ENCODE peak calls at places on chromosomes 13 and 19, in four cellular contexts. One of them, this sample, is unnamed.
A peak's percentile ranks its signal among the peaks of the same experiment; 100 is the strongest.

GRCh38 chr19:55590621-55591020 is 8.7 kb downstream of the FIZ1 start:
- DNase-seq in IMR-90: no peak
- DNase-seq in psoas muscle: no peak
- DNase-seq in ascending aorta: no peak
- DNase-seq in this sample: no peak

GRCh38 chr13:25881946-25882574 is 169.8 kb downstream of the SHISA2 start:
- DNase-seq in psoas muscle: no peak
- DNase-seq in IMR-90: no peak
- DNase-seq in ascending aorta: no peak
- DNase-seq in this sample: no peak

GRCh38 chr19:43596842-43597461 is 557 bp downstream of the ZNF576 start:
- DNase-seq in ascending aorta: no peak
- DNase-seq in IMR-90: peak; percentile 13
- DNase-seq in psoas muscle: no peak
- DNase-seq in this sample: no peak

GRCh38 chr13:27174766-27175455 is 3.3 kb upstream of the USP12 start:
- DNase-seq in ascending aorta: no peak
- DNase-seq in IMR-90: peak; percentile 48
- DNase-seq in psoas muscle: no peak
- DNase-seq in this sample: no peak

GRCh38 chr13:43041368-43041921 is 18.1 kb downstream of the DNAJC15 start:
- DNase-seq in ascending aorta: no peak
- DNase-seq in psoas muscle: no peak
- DNase-seq in IMR-90: peak; percentile 24
- DNase-seq in this sample: no peak

GRCh38 chr19:8986296-8986695 is 23.9 kb downstream of the MUC16 start:
- DNase-seq in psoas muscle: no peak
- DNase-seq in IMR-90: no peak
- DNase-seq in ascending aorta: no peak
- DNase-seq in this sample: no peak

GRCh38 chr13:21676611-21677021 is 5.7 kb downstream of the FGF9 start:
- DNase-seq in ascending aorta: no peak
- DNase-seq in psoas muscle: peak; percentile 24
- DNase-seq in IMR-90: no peak
- DNase-seq in this sample: no peak

GRCh38 chr19:3149089-3149488 is 13.3 kb downstream of the GNA15 start:
- DNase-seq in IMR-90: no peak
- DNase-seq in ascending aorta: no peak
- DNase-seq in psoas muscle: no peak
- DNase-seq in this sample: no peak

GRCh38 chr19:35090160-35090794 is 25.3 kb upstream of the FXYD3 start:
- DNase-seq in psoas muscle: peak; percentile 41
- DNase-seq in IMR-90: peak; percentile 53
- DNase-seq in ascending aorta: no peak
- DNase-seq in this sample: no peak

GRCh38 chr13:33550885-33551284 is 265.3 kb upstream of the STARD13 start:
- DNase-seq in ascending aorta: no peak
- DNase-seq in IMR-90: no peak
- DNase-seq in psoas muscle: no peak
- DNase-seq in this sample: no peak

GRCh38 chr19:46886546-46887239 is 25.9 kb downstream of the ARHGAP35 start:
- DNase-seq in ascending aorta: no peak
- DNase-seq in psoas muscle: no peak
- DNase-seq in IMR-90: peak; percentile 30
- DNase-seq in this sample: no peak

GRCh38 chr19:1132625-1133383 is 29.0 kb downstream of the GPX4 start:
- DNase-seq in IMR-90: no peak
- DNase-seq in psoas muscle: no peak
- DNase-seq in ascending aorta: no peak
- DNase-seq in this sample: no peak

GRCh38 chr19:35045667-35046300 is 4.3 kb downstream of the HPN start:
- DNase-seq in ascending aorta: no peak
- DNase-seq in IMR-90: peak; percentile 28
- DNase-seq in psoas muscle: no peak
- DNase-seq in this sample: no peak

GRCh38 chr13:113671066-113672001 is 4.3 kb downstream of the GRK1 start:
- DNase-seq in ascending aorta: peak; percentile 53
- DNase-seq in psoas muscle: no peak
- DNase-seq in IMR-90: no peak
- DNase-seq in this sample: no peak

GRCh38 chr19:52936151-52936957 is 13.1 kb upstream of the ZNF888 start:
- DNase-seq in IMR-90: no peak
- DNase-seq in psoas muscle: no peak
- DNase-seq in ascending aorta: no peak
- DNase-seq in this sample: no peak

GRCh38 chr13:51637852-51638496 is 53.7 kb downstream of the WDFY2 start:
- DNase-seq in IMR-90: no peak
- DNase-seq in ascending aorta: no peak
- DNase-seq in psoas muscle: no peak
- DNase-seq in this sample: no peak

GRCh38 chr13:80862466-80862865 is 521.5 kb upstream of the SPRY2 start:
- DNase-seq in ascending aorta: no peak
- DNase-seq in IMR-90: no peak
- DNase-seq in psoas muscle: no peak
- DNase-seq in this sample: no peak

GRCh38 chr13:100392709-100393630 is 195.6 kb downstream of the GGACT start:
- DNase-seq in psoas muscle: peak; percentile 75
- DNase-seq in IMR-90: peak; percentile 100
- DNase-seq in ascending aorta: peak; percentile 93
- DNase-seq in this sample: peak; percentile 5

GRCh38 chr13:26599403-26599802 is 41.9 kb downstream of the WASF3 start:
- DNase-seq in IMR-90: no peak
- DNase-seq in psoas muscle: no peak
- DNase-seq in ascending aorta: no peak
- DNase-seq in this sample: no peak

GRCh38 chr13:25902946-25903345 is 148.9 kb downstream of the SHISA2 start:
- DNase-seq in ascending aorta: no peak
- DNase-seq in psoas muscle: no peak
- DNase-seq in IMR-90: no peak
- DNase-seq in this sample: no peak

GRCh38 chr13:41365636-41366035 is 54.6 kb downstream of the NAA16 start:
- DNase-seq in ascending aorta: no peak
- DNase-seq in IMR-90: peak; percentile 49
- DNase-seq in psoas muscle: no peak
- DNase-seq in this sample: no peak

GRCh38 chr19:435707-436412 is 25.0 kb downstream of the SHC2 start:
- DNase-seq in ascending aorta: no peak
- DNase-seq in IMR-90: no peak
- DNase-seq in psoas muscle: no peak
- DNase-seq in this sample: no peak

GRCh38 chr19:10871711-10872550 is 578 bp downstream of the CARM1 start:
- DNase-seq in ascending aorta: peak; percentile 74
- DNase-seq in psoas muscle: peak; percentile 58
- DNase-seq in IMR-90: no peak
- DNase-seq in this sample: no peak

GRCh38 chr19:1292419-1293151 is 6.9 kb downstream of the EFNA2 start:
- DNase-seq in ascending aorta: no peak
- DNase-seq in IMR-90: no peak
- DNase-seq in psoas muscle: no peak
- DNase-seq in this sample: no peak

GRCh38 chr19:55647732-55648656 is at the start of gene CCDC106:
- DNase-seq in psoas muscle: peak; percentile 78
- DNase-seq in ascending aorta: peak; percentile 81
- DNase-seq in IMR-90: peak; percentile 68
- DNase-seq in this sample: no peak

GRCh38 chr19:49387936-49388372 is at the start of gene KASH5:
- DNase-seq in psoas muscle: peak; percentile 83
- DNase-seq in ascending aorta: no peak
- DNase-seq in IMR-90: peak; percentile 8
- DNase-seq in this sample: peak; percentile 27

GRCh38 chr13:41934994-41935393 is 25.9 kb downstream of the VWA8 start:
- DNase-seq in IMR-90: no peak
- DNase-seq in psoas muscle: no peak
- DNase-seq in ascending aorta: no peak
- DNase-seq in this sample: no peak

GRCh38 chr13:27967203-27967735 is 1.8 kb downstream of the CDX2 start:
- DNase-seq in ascending aorta: no peak
- DNase-seq in IMR-90: no peak
- DNase-seq in psoas muscle: no peak
- DNase-seq in this sample: no peak

GRCh38 chr13:110539894-110540293 is 21.6 kb downstream of the RAB20 start:
- DNase-seq in psoas muscle: no peak
- DNase-seq in ascending aorta: no peak
- DNase-seq in IMR-90: no peak
- DNase-seq in this sample: no peak

GRCh38 chr13:110538632-110539031 is 22.9 kb downstream of the RAB20 start:
- DNase-seq in psoas muscle: peak; percentile 53
- DNase-seq in ascending aorta: no peak
- DNase-seq in IMR-90: no peak
- DNase-seq in this sample: no peak

GRCh38 chr13:110541526-110541920 is 20.0 kb downstream of the RAB20 start:
- DNase-seq in psoas muscle: no peak
- DNase-seq in IMR-90: peak; percentile 24
- DNase-seq in ascending aorta: no peak
- DNase-seq in this sample: no peak

GRCh38 chr13:110542311-110542796 is 19.2 kb downstream of the RAB20 start:
- DNase-seq in IMR-90: no peak
- DNase-seq in psoas muscle: no peak
- DNase-seq in ascending aorta: no peak
- DNase-seq in this sample: no peak

DNA sequence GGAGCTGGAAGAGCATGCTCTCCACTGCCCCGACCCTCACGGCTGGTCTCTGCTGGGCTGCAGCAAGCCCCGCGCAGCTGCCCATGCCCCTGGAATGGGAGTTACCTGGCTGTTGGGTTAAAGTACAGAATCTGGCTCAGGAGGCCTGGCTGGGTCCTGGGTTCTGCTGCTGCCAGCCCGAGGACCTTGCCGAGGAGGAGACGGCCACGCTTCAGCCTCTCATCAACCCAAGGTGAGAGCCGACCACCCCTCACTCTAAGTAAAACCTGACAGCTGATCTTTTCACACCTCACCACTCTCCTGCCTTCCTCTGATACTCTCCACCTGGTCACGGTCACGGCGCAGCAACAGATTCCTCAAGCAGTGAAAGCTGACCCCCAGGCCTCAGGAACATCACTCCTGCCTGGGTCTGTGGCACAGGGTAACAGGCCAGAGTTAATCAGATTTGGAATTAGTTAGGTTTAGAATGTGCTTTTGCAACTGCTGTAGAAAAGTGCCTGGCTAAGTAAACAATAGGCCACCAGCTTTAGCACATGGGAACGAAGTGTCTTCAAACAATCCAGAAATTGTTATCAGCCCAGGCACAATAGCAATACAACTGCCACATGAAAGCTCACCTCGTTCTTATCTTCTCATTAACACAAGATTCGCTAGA is 20.5 kb downstream of the RAB20 start:
- DNase-seq in psoas muscle: no peak
- DNase-seq in ascending aorta: peak; percentile 62
- DNase-seq in IMR-90: no peak
- DNase-seq in this sample: no peak
- H3K27ac ChIP-seq in psoas muscle: peak overlapping the region; percentile 50
- H3K27ac ChIP-seq in ascending aorta: peak overlapping the region; percentile 76
- H3K27ac ChIP-seq in IMR-90: peak overlapping the region; percentile 51
- H3K27ac ChIP-seq in this sample: peak overlapping the region; percentile 51

GRCh38 chr19:20776083-20777076 is at the start of gene ZNF66:
- DNase-seq in psoas muscle: peak; percentile 95
- DNase-seq in IMR-90: peak; percentile 95
- DNase-seq in ascending aorta: peak; percentile 98
- DNase-seq in this sample: peak; percentile 69
- H3K27ac ChIP-seq in psoas muscle: no peak within 1 kb of the TSS
- H3K27ac ChIP-seq in IMR-90: peak within 1 kb of the TSS; percentile 10
- H3K27ac ChIP-seq in ascending aorta: peak within 1 kb of the TSS; percentile 4
- H3K27ac ChIP-seq in this sample: peak within 1 kb of the TSS; percentile 88

DNA sequence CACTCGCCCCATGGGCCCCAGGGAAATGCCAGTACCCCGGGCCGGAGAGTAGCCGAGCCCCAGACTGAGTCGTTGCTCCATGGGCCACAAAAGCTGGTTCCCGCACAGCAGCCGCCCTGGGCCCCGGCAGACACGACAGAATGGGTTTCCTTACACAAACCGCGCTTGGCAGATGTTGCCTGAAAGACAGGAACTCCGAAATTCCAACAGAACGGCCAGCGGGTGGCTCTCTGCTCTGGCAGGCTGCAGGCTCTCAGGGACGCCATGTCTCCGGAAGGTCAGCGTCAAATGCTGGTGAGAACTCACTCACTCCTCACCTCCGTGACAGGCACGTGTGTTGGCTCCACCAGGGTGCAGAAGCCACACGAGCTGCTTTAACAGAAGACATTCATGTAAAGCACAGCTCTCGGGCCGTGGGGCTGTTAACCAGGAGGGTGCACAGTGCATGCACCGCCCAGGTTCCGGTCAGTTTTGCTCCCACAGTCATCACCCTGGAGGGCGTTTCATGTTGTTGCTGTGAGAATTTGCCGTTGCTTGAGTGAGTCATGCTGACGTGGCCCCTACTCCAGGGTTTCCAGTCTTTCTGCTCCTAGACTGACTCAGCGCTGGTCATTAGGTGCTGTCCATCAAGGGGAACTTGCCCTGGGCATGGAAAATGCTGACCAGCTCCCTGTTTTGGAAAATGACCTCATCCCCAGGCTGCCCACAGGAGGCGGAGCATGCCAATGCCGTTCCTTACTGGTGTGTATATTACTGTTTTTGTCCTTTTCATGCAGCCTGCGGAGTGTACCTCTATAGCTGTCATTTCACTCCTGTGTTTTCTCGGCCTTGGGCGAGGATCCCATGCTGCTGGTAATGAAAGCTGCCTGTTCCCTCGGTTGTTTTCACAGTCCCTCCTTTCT is 44.8 kb downstream of the ANKRD10 start:
- DNase-seq in psoas muscle: peak; percentile 93
- DNase-seq in ascending aorta: peak; percentile 100
- DNase-seq in IMR-90: peak; percentile 100
- DNase-seq in this sample: peak; percentile 57
- H3K27ac ChIP-seq in psoas muscle: peak overlapping the region; percentile 100
- H3K27ac ChIP-seq in ascending aorta: peak overlapping the region; percentile 89
- H3K27ac ChIP-seq in IMR-90: peak overlapping the region; percentile 84
- H3K27ac ChIP-seq in this sample: peak overlapping the region; percentile 83

DNA sequence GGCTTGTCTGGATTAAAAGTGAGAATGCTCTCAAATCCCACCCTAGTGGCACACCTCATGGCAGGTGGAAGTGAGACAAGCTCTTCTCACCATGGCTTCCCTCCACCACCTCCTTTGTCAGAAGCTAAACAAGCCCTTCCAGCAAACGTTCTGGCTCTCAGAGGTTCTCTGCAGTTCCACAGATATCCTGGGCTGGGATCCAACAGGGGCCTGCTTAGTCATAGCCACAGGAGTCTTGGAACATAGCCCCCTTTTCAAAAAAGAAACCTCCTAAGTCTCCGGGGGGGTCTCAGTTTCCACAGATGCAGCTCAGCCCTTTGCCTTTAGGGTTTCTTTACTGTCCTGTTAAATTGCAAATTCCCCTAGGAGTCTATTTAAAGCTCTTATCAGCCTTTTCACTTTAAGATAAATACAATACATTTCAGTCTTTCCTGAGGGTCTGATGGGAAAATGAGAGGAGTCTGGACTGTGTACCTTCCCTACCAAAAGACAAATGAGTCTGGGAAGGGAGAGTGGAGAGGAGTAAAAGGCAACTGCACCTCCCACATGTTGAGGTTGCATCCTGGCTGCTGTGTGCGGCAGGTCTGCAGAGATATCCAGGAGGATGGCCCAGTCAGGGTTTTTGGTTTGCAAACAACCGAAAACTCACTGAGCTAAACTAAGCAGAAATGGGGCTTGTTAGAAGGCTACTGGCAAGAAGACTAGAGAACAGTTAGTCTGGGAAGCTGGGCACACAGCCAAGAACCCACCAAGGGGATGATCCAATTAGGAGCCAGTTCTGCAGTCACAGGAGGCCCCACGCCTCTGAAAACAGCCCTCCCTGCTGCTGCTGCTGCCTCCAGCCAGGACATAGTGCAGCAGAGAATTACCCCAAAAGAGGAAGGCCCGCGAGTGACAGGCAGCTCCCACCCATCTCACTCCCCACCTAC is 41.4 kb upstream of the SERP2 start:
- DNase-seq in IMR-90: peak; percentile 84
- DNase-seq in ascending aorta: peak; percentile 87
- DNase-seq in psoas muscle: peak; percentile 55
- DNase-seq in this sample: no peak
- H3K27ac ChIP-seq in IMR-90: no peak overlapping the region
- H3K27ac ChIP-seq in ascending aorta: peak overlapping the region; percentile 75
- H3K27ac ChIP-seq in psoas muscle: no peak overlapping the region
- H3K27ac ChIP-seq in this sample: no peak overlapping the region

This sample was measured in esophagus squamous epithelium.